ENCODE peak calls at places on chromosome 2, in seven cellular contexts. I is adrenal gland, N is AG10803, L is tibial artery, R is PC-3, K is mammary epithelial cell, C is breast epithelium. Z is an unnamed sample.

GRCh38 chr2:62724886-62725711 is 19.6 kb downstream of the EHBP1 start:
- DNase-seq in R (peak; percentile 52), L (no peak), C (no peak), I (no peak), K (no peak), N (no peak), Z (peak; percentile 72)

GRCh38 chr2:171072164-171072563 is 88.5 kb downstream of the TLK1 start:
- DNase-seq in N (no peak), K (no peak), R (no peak), C (no peak), L (no peak), I (no peak), Z (no peak)

GRCh38 chr2:129794517-129794916 is 184.9 kb upstream of the RAB6C start:
- DNase-seq in L (no peak), C (no peak), K (no peak), N (no peak), I (no peak), R (no peak), Z (no peak)

GRCh38 chr2:136363921-136364320 is 246.0 kb upstream of the CXCR4 start:
- DNase-seq in L (no peak), I (no peak), K (no peak), N (no peak), C (no peak), R (no peak), Z (no peak)

GRCh38 chr2:27442282-27442980 is at the start of gene KRTCAP3:
- DNase-seq in N (no peak), R (peak; percentile 14), I (peak; percentile 35), L (peak; percentile 58), C (peak; percentile 29), K (no peak), Z (peak; percentile 35)

GRCh38 chr2:71578665-71579371 is 125.5 kb downstream of the DYSF start:
- DNase-seq in R (no peak), C (peak; percentile 77), K (no peak), N (peak; percentile 59), L (peak; percentile 83), I (no peak), Z (no peak)

GRCh38 chr2:70921839-70922590 is 13.7 kb upstream of the ATP6V1B1 start:
- DNase-seq in L (peak; percentile 38), K (no peak), I (no peak), N (peak; percentile 27), C (no peak), R (no peak), Z (no peak)

GRCh38 chr2:234435836-234436481 is 60.9 kb downstream of the ARL4C start:
- DNase-seq in I (no peak), R (no peak), C (no peak), N (peak; percentile 34), K (no peak), L (no peak), Z (no peak)

GRCh38 chr2:179264238-179265081 is at the start of gene SESTD1:
- DNase-seq in L (peak; percentile 87), C (peak; percentile 45), K (peak; percentile 53), N (peak; percentile 41), R (peak; percentile 46), I (peak; percentile 62), Z (peak; percentile 53)

GRCh38 chr2:123993728-123994323 is 31.3 kb upstream of the CNTNAP5 start:
- DNase-seq in C (no peak), L (no peak), N (peak; percentile 6), R (peak; percentile 70), K (peak; percentile 10), I (peak; percentile 41), Z (peak; percentile 67)

GRCh38 chr2:88090446-88091283 is 23.0 kb downstream of the SMYD1 start:
- DNase-seq in K (no peak), N (no peak), R (no peak), C (no peak), I (no peak), L (no peak), Z (no peak)

GRCh38 chr2:174585657-174586056 is 11.9 kb downstream of the WIPF1 start:
- DNase-seq in R (no peak), C (no peak), N (no peak), K (no peak), L (no peak), I (no peak), Z (no peak)

DNA sequence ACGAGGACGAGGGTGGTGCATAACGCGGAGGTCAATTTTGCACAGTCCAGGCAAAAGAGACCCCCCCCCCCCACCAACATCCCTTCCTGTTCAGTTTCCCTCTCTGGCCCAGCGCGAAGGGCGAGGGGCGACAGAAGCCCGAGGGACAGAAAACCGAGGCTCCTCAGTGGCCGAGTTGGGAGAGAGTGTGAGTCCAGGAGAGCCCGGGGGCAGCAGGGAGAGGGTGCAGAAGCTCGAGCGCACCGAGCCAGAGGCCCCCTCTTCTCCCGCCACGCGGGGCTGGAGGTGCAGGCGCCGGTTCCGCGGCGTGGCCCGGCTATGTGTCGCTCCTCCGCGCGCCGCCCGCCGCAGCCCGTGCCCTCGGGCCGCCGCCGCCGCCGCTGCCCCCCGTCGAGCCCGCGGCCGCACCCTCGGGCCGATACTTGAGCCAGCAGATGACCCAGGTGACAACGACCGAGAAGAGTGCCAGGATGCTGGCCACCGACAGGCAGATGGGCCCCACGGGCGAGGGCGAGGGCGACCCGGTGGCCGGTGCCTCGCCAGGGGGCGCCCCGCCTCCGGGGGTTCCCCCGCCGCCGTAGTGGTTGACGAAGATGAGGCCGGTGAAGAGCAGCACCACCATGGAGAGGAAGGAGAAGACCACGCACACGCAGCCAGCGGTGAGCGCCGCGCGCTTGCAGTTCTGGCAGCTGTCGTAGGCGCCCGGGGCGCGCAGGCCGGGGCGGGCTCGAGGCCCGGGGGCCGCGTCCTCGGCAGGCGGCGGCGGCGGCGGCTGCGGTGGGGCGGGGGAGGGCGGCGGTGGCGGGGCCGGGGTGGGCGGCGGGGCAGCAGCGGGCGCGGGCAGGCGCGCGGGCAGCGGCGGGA is 20.1 kb upstream of the PAX3 start:
- DNase-seq in N (no peak), R (no peak), I (peak; percentile 46), K (no peak), C (no peak), L (no peak), Z (peak; percentile 42)
- TF ChIP-seq CTCF in N (peak; percentile 4), R (peak; percentile 23), I (peak; percentile 54), K (no peak), C (no peak), L (no peak), Z (peak; percentile 38)

GRCh38 chr2:231356474-231356849 is 39.0 kb upstream of the B3GNT7 start:
- DNase-seq in N (no peak), I (no peak), K (no peak), R (no peak), C (no peak), L (no peak), Z (no peak)
- TF ChIP-seq CTCF in N (no peak), I (no peak), K (no peak), R (no peak), C (no peak), L (no peak), Z (no peak)

GRCh38 chr2:40244251-40245010 is 207.5 kb downstream of the SLC8A1 start:
- DNase-seq in K (peak; percentile 46), R (peak; percentile 77), C (no peak), I (peak; percentile 74), N (peak; percentile 74), L (peak; percentile 82), Z (peak; percentile 73)
- TF ChIP-seq CTCF in K (peak; percentile 51), R (peak; percentile 80), C (no peak), I (peak; percentile 48), N (peak; percentile 80), L (peak; percentile 57), Z (peak; percentile 30)

GRCh38 chr2:109062558-109063325 is 66.3 kb upstream of the SH3RF3 start:
- DNase-seq in L (no peak), N (no peak), I (no peak), K (no peak), C (no peak), R (peak; percentile 22), Z (no peak)
- TF ChIP-seq CTCF in L (no peak), N (no peak), I (no peak), K (no peak), C (no peak), R (peak; percentile 39), Z (no peak)

GRCh38 chr2:69917854-69918253 is 2.9 kb downstream of the MXD1 start:
- DNase-seq in K (peak; percentile 82), N (peak; percentile 85), L (no peak), I (no peak), C (no peak), R (peak; percentile 77), Z (peak; percentile 87)

GRCh38 chr2:69915050-69915945 is at the start of gene MXD1:
- DNase-seq in R (peak; percentile 16), C (peak; percentile 34), I (peak; percentile 44), L (peak; percentile 68), N (no peak), K (peak; percentile 16), Z (no peak)

GRCh38 chr2:69911985-69912563 is 2.8 kb upstream of the MXD1 start:
- DNase-seq in K (peak; percentile 40), L (no peak), C (no peak), N (peak; percentile 67), I (no peak), R (peak; percentile 62), Z (peak; percentile 71)

GRCh38 chr2:69916151-69916550 is 1.2 kb downstream of the MXD1 start:
- DNase-seq in I (no peak), C (no peak), R (peak; percentile 74), L (no peak), N (no peak), K (no peak), Z (no peak)

DNA sequence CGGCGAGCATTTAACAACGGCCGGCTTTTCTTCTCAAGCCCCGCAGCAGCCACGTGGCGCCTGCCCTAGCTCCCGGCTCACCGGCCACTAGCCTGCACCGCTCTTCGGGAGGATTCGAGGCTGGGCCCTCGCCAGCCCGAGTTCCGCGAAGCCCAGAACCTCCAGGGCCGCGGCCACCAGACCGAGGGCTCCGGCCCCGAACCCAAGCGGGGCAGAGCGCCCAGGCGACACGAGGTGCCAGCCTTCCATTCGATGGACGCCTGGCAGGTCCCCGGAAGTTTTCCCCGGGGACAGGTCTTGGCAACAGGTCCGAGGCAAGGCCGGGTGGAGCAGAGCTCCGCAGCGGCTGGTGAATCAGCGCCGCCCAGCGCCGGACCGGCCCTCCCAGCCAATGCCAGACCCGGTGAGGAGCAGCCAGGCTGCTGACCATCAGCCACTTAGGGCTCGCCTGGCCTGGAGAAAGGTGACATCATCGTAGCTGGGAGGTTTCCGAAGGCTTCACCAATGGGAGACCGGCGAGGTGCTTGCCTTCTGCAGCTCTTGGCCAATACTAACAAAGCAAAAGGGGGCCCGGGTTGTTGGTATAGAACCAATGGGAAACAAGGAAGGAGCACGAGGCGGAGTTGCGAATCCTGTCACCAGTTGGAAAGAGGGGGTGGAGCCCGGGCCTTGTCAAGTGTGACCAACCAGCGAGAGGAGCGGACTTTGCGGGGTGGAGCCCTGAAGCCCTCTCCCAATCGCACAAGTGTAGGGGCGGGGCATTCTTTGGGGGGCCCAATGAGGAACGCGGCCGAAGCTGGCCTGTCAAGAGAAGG is 467 bp upstream of the MXD1 start:
- DNase-seq in R (peak; percentile 99), L (peak; percentile 100), C (peak; percentile 100), I (peak; percentile 100), K (peak; percentile 100), N (peak; percentile 100), Z (peak; percentile 100)
- TF ChIP-seq CTCF in R (peak; percentile 43), L (peak; percentile 6), C (peak; percentile 16), I (no peak), K (no peak), N (no peak), Z (no peak)

GRCh38 chr2:95316466-95317122 is 19.4 kb downstream of the KCNIP3 start:
- DNase-seq in C (no peak), K (peak; percentile 33), I (no peak), R (peak; percentile 92), L (no peak), N (peak; percentile 95), Z (peak; percentile 67)
- TF ChIP-seq CTCF in C (no peak), K (no peak), I (no peak), R (no peak), L (no peak), N (peak; percentile 47), Z (no peak)